ENCODE peak calls at places on chromosomes 6 and 20, in four cellular contexts. One of them, this sample, is unnamed.

GRCh38 chr6:75096986-75097385 is 108.9 kb downstream of the COL12A1 start:
- DNase-seq in SK-N-SH: no peak
- DNase-seq in K562: no peak
- DNase-seq in HepG2: no peak
- DNase-seq in this sample: no peak

GRCh38 chr6:105301756-105302616 is 100.9 kb downstream of the PREP start:
- DNase-seq in SK-N-SH: no peak
- DNase-seq in K562: no peak
- DNase-seq in HepG2: no peak
- DNase-seq in this sample: no peak

GRCh38 chr20:57618091-57618765 is 2.0 kb downstream of the ZBP1 start:
- DNase-seq in SK-N-SH: no peak
- DNase-seq in K562: no peak
- DNase-seq in HepG2: no peak
- DNase-seq in this sample: no peak

GRCh38 chr6:128249429-128249828 is 271.0 kb downstream of the PTPRK start:
- DNase-seq in SK-N-SH: no peak
- DNase-seq in K562: no peak
- DNase-seq in HepG2: no peak
- DNase-seq in this sample: no peak

GRCh38 chr6:96816182-96816888 is 20.9 kb downstream of the GPR63 start:
- DNase-seq in SK-N-SH: no peak
- DNase-seq in K562: no peak
- DNase-seq in HepG2: no peak
- DNase-seq in this sample: no peak

GRCh38 chr6:115573866-115574265 is 486.8 kb downstream of the FRK start:
- DNase-seq in SK-N-SH: no peak
- DNase-seq in K562: no peak
- DNase-seq in HepG2: no peak
- DNase-seq in this sample: no peak

GRCh38 chr20:5570442-5570841 is 179.8 kb upstream of the SHLD1 start:
- DNase-seq in SK-N-SH: no peak
- DNase-seq in K562: no peak
- DNase-seq in HepG2: no peak
- DNase-seq in this sample: no peak

GRCh38 chr6:42512498-42513042 is 51.3 kb upstream of the UBR2 start:
- DNase-seq in SK-N-SH: peak
- DNase-seq in K562: no peak
- DNase-seq in HepG2: no peak
- DNase-seq in this sample: no peak

GRCh38 chr6:160992323-160993314 is 1.1 kb downstream of the MAP3K4 start:
- DNase-seq in SK-N-SH: peak
- DNase-seq in K562: peak
- DNase-seq in HepG2: peak
- DNase-seq in this sample: peak

GRCh38 chr6:12490904-12491571 is 200.9 kb downstream of the EDN1 start:
- DNase-seq in SK-N-SH: no peak
- DNase-seq in K562: no peak
- DNase-seq in HepG2: no peak
- DNase-seq in this sample: no peak

GRCh38 chr6:156687875-156688549 is 89.2 kb upstream of the ARID1B start:
- DNase-seq in SK-N-SH: peak
- DNase-seq in K562: peak
- DNase-seq in HepG2: no peak
- DNase-seq in this sample: peak

GRCh38 chr20:17654649-17655285 is 27.3 kb downstream of the RRBP1 start:
- DNase-seq in SK-N-SH: peak
- DNase-seq in K562: peak
- DNase-seq in HepG2: peak
- DNase-seq in this sample: peak
- TF ChIP-seq FOXJ3 in SK-N-SH: no peak
- TF ChIP-seq FOXJ3 in K562: no peak
- TF ChIP-seq FOXJ3 in HepG2: no peak
- TF ChIP-seq FOXJ3 in this sample: no peak

GRCh38 chr6:7529141-7529540 is 12.3 kb upstream of the DSP start:
- DNase-seq in SK-N-SH: no peak
- DNase-seq in K562: no peak
- DNase-seq in HepG2: no peak
- DNase-seq in this sample: no peak
- TF ChIP-seq FOXJ3 in SK-N-SH: no peak
- TF ChIP-seq FOXJ3 in K562: no peak
- TF ChIP-seq FOXJ3 in HepG2: no peak
- TF ChIP-seq FOXJ3 in this sample: no peak

DNA sequence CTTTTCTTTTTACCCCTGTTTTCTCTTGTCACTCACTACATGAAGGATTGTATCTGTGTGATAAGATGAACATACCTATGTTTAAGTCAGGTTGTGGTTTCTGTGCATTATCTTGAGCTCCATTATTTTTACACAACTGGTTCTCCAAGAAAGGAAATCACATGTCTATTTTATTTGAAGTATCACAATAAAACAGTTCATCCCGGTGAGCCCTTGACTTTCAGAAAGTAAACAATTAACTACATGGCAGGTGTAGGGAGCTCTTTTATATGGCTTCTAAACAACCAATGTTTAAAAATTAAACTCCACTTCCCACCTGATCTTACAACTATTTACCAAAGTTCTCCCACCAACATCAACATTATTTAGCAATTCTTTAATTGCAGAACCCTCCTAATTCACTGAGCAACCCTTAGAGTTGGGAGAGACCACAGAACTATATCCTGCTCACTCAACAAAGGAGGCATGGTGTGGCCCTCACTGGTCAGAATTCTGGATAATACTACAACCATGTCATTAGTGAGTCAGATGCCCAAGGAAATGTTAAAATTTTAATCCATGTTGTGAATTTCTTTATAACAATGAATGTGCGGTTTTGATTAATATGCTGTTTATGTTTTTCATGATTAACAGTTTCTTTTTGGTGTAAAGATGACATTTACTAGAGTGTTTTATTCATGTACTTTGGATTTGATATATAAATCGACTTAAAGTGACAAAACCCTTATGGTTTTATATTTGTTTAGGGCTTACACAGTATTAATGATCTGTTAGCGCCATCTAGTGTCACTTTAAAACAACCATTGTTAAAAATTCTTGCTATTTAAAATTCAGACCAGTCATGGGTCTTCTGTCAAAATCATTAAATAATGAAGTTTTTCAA is 50.0 kb upstream of the SCGN start:
- DNase-seq in SK-N-SH: peak
- DNase-seq in K562: peak
- DNase-seq in HepG2: peak
- DNase-seq in this sample: no peak
- TF ChIP-seq FOXJ3 in SK-N-SH: no peak
- TF ChIP-seq FOXJ3 in K562: no peak
- TF ChIP-seq FOXJ3 in HepG2: no peak
- TF ChIP-seq FOXJ3 in this sample: no peak

DNA sequence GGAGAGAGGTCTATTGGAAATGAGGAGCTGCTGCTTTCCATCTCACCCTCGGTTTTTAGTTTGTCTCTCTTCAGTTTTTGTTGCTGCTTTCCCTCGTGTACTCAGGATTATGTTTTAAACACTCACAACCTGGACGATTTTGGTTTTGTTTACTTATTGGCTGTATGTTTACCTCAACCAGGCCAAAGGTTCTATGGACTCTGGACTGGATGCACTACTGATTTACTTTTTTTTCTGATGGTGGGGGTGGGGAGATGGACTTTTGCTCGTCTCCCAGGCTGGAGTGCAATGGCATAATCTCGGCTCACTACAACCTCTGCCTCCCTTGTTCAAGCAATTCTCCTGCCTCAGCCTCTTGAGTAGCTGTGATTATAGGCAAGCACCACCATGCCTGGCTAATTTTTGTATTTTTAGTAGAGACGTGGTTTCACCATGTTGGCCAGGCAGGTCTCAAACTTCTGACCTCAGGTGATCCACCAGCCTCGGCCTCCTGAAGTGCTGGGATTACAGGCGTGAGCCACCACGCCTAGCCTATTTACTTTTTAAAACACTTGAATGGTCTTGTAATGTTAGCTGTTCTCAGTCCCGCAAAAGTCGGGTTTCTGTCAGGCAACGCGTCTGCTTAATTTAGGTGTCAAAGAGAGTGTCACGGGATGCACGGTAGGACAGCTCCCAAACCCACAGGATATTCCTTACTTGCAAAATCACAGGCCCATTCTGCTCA is 148.2 kb upstream of the RIPOR2 start:
- DNase-seq in SK-N-SH: no peak
- DNase-seq in K562: no peak
- DNase-seq in HepG2: peak
- DNase-seq in this sample: no peak
- TF ChIP-seq FOXJ3 in SK-N-SH: no peak
- TF ChIP-seq FOXJ3 in K562: no peak
- TF ChIP-seq FOXJ3 in HepG2: peak
- TF ChIP-seq FOXJ3 in this sample: no peak

DNA sequence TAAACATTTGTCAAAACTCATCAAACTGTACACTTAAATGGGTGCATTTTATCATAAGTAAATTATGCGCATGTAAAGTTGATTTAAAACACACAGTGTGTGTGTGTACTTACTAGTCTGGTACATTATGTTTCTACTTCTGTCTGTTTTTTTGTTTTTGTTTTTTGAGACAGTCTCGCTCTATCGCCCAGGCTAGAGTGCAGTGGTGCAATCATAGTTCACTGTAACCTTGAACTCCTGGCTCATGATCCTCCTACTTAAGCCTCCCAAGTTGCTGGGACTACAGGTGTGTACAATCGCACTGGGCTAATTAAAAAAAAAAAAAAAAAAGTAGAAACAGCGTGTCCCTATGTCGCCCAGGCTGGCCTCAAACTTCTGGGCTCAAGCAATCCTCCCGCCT is 23.0 kb upstream of the FKBP5 start:
- DNase-seq in SK-N-SH: no peak
- DNase-seq in K562: no peak
- DNase-seq in HepG2: no peak
- DNase-seq in this sample: no peak
- TF ChIP-seq FOXJ3 in SK-N-SH: no peak
- TF ChIP-seq FOXJ3 in K562: no peak
- TF ChIP-seq FOXJ3 in HepG2: no peak
- TF ChIP-seq FOXJ3 in this sample: no peak

DNA sequence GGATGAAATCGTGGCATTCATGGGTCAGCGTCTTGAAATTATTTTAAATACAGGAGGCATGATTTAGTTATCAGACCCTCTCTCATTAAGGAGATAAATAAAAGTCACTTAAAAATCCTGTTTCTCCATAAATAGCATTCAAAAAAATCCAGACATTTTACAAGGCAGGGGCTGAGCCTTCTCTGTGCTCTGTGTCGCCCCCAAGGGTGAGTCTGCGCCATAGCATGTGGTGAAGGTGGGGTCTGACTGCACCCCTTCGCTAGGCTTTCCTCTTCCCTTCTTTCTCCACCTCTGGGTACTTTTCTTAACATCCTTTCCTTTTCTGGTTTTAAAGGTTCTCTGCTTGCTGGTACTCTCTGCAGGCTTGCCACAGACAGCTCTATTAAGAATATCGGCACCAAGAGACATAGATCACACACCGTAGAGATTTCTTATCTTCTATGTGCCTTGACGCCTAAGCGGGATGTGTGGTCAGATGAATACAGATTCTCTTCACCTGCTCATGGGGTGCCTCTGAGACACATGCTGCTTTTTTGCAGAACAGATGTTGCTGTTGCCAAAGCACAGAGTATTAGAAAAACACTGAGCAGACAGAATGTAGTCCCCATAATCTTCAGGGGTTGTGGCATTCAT is 20.1 kb upstream of the FAM209A start:
- DNase-seq in SK-N-SH: peak
- DNase-seq in K562: peak
- DNase-seq in HepG2: no peak
- DNase-seq in this sample: peak
- TF ChIP-seq FOXJ3 in SK-N-SH: no peak
- TF ChIP-seq FOXJ3 in K562: no peak
- TF ChIP-seq FOXJ3 in HepG2: no peak
- TF ChIP-seq FOXJ3 in this sample: no peak